ENCODE peak calls at places on chromosomes 4 and X, in six cellular contexts. One of them, this sample, is unnamed.

GRCh38 chr4:56995525-56995924 is 16.8 kb downstream of the POLR2B start:
- DNase-seq in iris pigment epithelial cell: peak
- DNase-seq in activated T-helper 1 cell treated with anti-CD3 and anti-CD28 coated beads, Interleukin-2, amount 50 U/mL, for 16 hours: no peak
- DNase-seq in DND-41: no peak
- DNase-seq in stimulated activated CD4-positive, alpha-beta T cell treated with anti-CD3 and anti-CD28 coated beads, Interleukin-12 subunit alpha, Interleukin-12 subunit beta, amount 100 ng/mL, for 4 hours: no peak
- DNase-seq in IMR-90: peak
- DNase-seq in this sample: peak

GRCh38 chr4:99024481-99025275 is 29.2 kb downstream of the METAP1 start:
- DNase-seq in activated T-helper 1 cell treated with anti-CD3 and anti-CD28 coated beads, Interleukin-2, amount 50 U/mL, for 16 hours: no peak
- DNase-seq in IMR-90: no peak
- DNase-seq in iris pigment epithelial cell: no peak
- DNase-seq in DND-41: no peak
- DNase-seq in stimulated activated CD4-positive, alpha-beta T cell treated with anti-CD3 and anti-CD28 coated beads, Interleukin-12 subunit alpha, Interleukin-12 subunit beta, amount 100 ng/mL, for 4 hours: no peak
- DNase-seq in this sample: no peak

GRCh38 chr4:152112116-152112515 is 351.3 kb upstream of the GATB start:
- DNase-seq in activated T-helper 1 cell treated with anti-CD3 and anti-CD28 coated beads, Interleukin-2, amount 50 U/mL, for 16 hours: no peak
- DNase-seq in DND-41: no peak
- DNase-seq in IMR-90: no peak
- DNase-seq in iris pigment epithelial cell: no peak
- DNase-seq in stimulated activated CD4-positive, alpha-beta T cell treated with anti-CD3 and anti-CD28 coated beads, Interleukin-12 subunit alpha, Interleukin-12 subunit beta, amount 100 ng/mL, for 4 hours: no peak
- DNase-seq in this sample: no peak

GRCh38 chrX:23271011-23271410 is 63.6 kb upstream of the PTCHD1 start:
- DNase-seq in DND-41: no peak
- DNase-seq in activated T-helper 1 cell treated with anti-CD3 and anti-CD28 coated beads, Interleukin-2, amount 50 U/mL, for 16 hours: no peak
- DNase-seq in iris pigment epithelial cell: no peak
- DNase-seq in IMR-90: no peak
- DNase-seq in stimulated activated CD4-positive, alpha-beta T cell treated with anti-CD3 and anti-CD28 coated beads, Interleukin-12 subunit alpha, Interleukin-12 subunit beta, amount 100 ng/mL, for 4 hours: no peak
- DNase-seq in this sample: no peak

GRCh38 chr4:108052511-108052910 is 62.8 kb downstream of the HADH start:
- DNase-seq in IMR-90: no peak
- DNase-seq in DND-41: no peak
- DNase-seq in stimulated activated CD4-positive, alpha-beta T cell treated with anti-CD3 and anti-CD28 coated beads, Interleukin-12 subunit alpha, Interleukin-12 subunit beta, amount 100 ng/mL, for 4 hours: no peak
- DNase-seq in iris pigment epithelial cell: no peak
- DNase-seq in activated T-helper 1 cell treated with anti-CD3 and anti-CD28 coated beads, Interleukin-2, amount 50 U/mL, for 16 hours: no peak
- DNase-seq in this sample: no peak

GRCh38 chrX:134520860-134521390 is 61.0 kb downstream of the HPRT1 start:
- DNase-seq in IMR-90: peak
- DNase-seq in DND-41: peak
- DNase-seq in iris pigment epithelial cell: peak
- DNase-seq in activated T-helper 1 cell treated with anti-CD3 and anti-CD28 coated beads, Interleukin-2, amount 50 U/mL, for 16 hours: no peak
- DNase-seq in stimulated activated CD4-positive, alpha-beta T cell treated with anti-CD3 and anti-CD28 coated beads, Interleukin-12 subunit alpha, Interleukin-12 subunit beta, amount 100 ng/mL, for 4 hours: no peak
- DNase-seq in this sample: peak

GRCh38 chr4:61336911-61337310 is 136.8 kb downstream of the ADGRL3 start:
- DNase-seq in stimulated activated CD4-positive, alpha-beta T cell treated with anti-CD3 and anti-CD28 coated beads, Interleukin-12 subunit alpha, Interleukin-12 subunit beta, amount 100 ng/mL, for 4 hours: no peak
- DNase-seq in activated T-helper 1 cell treated with anti-CD3 and anti-CD28 coated beads, Interleukin-2, amount 50 U/mL, for 16 hours: no peak
- DNase-seq in IMR-90: no peak
- DNase-seq in iris pigment epithelial cell: no peak
- DNase-seq in DND-41: no peak
- DNase-seq in this sample: no peak

GRCh38 chrX:7908821-7909220 is 18.4 kb downstream of the PNPLA4 start:
- DNase-seq in IMR-90: no peak
- DNase-seq in activated T-helper 1 cell treated with anti-CD3 and anti-CD28 coated beads, Interleukin-2, amount 50 U/mL, for 16 hours: no peak
- DNase-seq in iris pigment epithelial cell: no peak
- DNase-seq in stimulated activated CD4-positive, alpha-beta T cell treated with anti-CD3 and anti-CD28 coated beads, Interleukin-12 subunit alpha, Interleukin-12 subunit beta, amount 100 ng/mL, for 4 hours: no peak
- DNase-seq in DND-41: no peak
- DNase-seq in this sample: no peak

GRCh38 chr4:13544556-13545393 is 467 bp upstream of the NKX3-2 start:
- DNase-seq in stimulated activated CD4-positive, alpha-beta T cell treated with anti-CD3 and anti-CD28 coated beads, Interleukin-12 subunit alpha, Interleukin-12 subunit beta, amount 100 ng/mL, for 4 hours: peak
- DNase-seq in activated T-helper 1 cell treated with anti-CD3 and anti-CD28 coated beads, Interleukin-2, amount 50 U/mL, for 16 hours: no peak
- DNase-seq in iris pigment epithelial cell: peak
- DNase-seq in IMR-90: peak
- DNase-seq in DND-41: no peak
- DNase-seq in this sample: peak

GRCh38 chr4:88908003-88908402 is 149.0 kb downstream of the FAM13A start:
- DNase-seq in iris pigment epithelial cell: peak
- DNase-seq in activated T-helper 1 cell treated with anti-CD3 and anti-CD28 coated beads, Interleukin-2, amount 50 U/mL, for 16 hours: no peak
- DNase-seq in IMR-90: peak
- DNase-seq in stimulated activated CD4-positive, alpha-beta T cell treated with anti-CD3 and anti-CD28 coated beads, Interleukin-12 subunit alpha, Interleukin-12 subunit beta, amount 100 ng/mL, for 4 hours: no peak
- DNase-seq in DND-41: no peak
- DNase-seq in this sample: peak

This sample was measured in fibroblast of mammary gland.